ENCODE peak calls at places on chromosomes 12 and 14, in four cellular contexts. One of them, this sample, is unnamed. For H3K4me1, the result is how much of the 10 kb centered on the place peaks cover.

GRCh38 chr12:68334136-68334535 is 2.0 kb upstream of the MDM1 start:
- DNase-seq in CD8-positive, alpha-beta T cell: no peak
- DNase-seq in tibial artery: no peak
- DNase-seq in lower lobe of right lung: no peak
- DNase-seq in this sample: no peak

GRCh38 chr12:108803428-108804105 is 53.8 kb downstream of the SSH1 start:
- DNase-seq in CD8-positive, alpha-beta T cell: peak
- DNase-seq in lower lobe of right lung: peak
- DNase-seq in tibial artery: peak
- DNase-seq in this sample: peak

GRCh38 chr12:116323696-116324386 is 46.3 kb upstream of the MED13L start:
- DNase-seq in tibial artery: no peak
- DNase-seq in lower lobe of right lung: no peak
- DNase-seq in CD8-positive, alpha-beta T cell: no peak
- DNase-seq in this sample: no peak

GRCh38 chr12:102376781-102377180 is 103.6 kb downstream of the IGF1 start:
- DNase-seq in CD8-positive, alpha-beta T cell: no peak
- DNase-seq in lower lobe of right lung: no peak
- DNase-seq in tibial artery: no peak
- DNase-seq in this sample: no peak

GRCh38 chr12:65607271-65607880 is 216.9 kb upstream of the HMGA2 start:
- DNase-seq in tibial artery: no peak
- DNase-seq in lower lobe of right lung: no peak
- DNase-seq in CD8-positive, alpha-beta T cell: no peak
- DNase-seq in this sample: no peak

GRCh38 chr12:49231881-49232650 is 32.8 kb upstream of the TUBA1C start:
- DNase-seq in lower lobe of right lung: no peak
- DNase-seq in tibial artery: no peak
- DNase-seq in CD8-positive, alpha-beta T cell: no peak
- DNase-seq in this sample: no peak

GRCh38 chr14:86790408-86791364 is 1202.3 kb downstream of the GALC start:
- DNase-seq in lower lobe of right lung: no peak
- DNase-seq in CD8-positive, alpha-beta T cell: no peak
- DNase-seq in tibial artery: no peak
- DNase-seq in this sample: no peak

GRCh38 chr14:59407246-59407615 is 57.9 kb downstream of the GPR135 start:
- DNase-seq in lower lobe of right lung: no peak
- DNase-seq in CD8-positive, alpha-beta T cell: no peak
- DNase-seq in tibial artery: peak
- DNase-seq in this sample: peak

GRCh38 chr12:121797937-121798801 is 4.7 kb upstream of the RHOF start:
- DNase-seq in tibial artery: peak
- DNase-seq in CD8-positive, alpha-beta T cell: no peak
- DNase-seq in lower lobe of right lung: no peak
- DNase-seq in this sample: no peak

GRCh38 chr12:89051065-89051677 is 301.1 kb downstream of the DUSP6 start:
- DNase-seq in lower lobe of right lung: no peak
- DNase-seq in CD8-positive, alpha-beta T cell: no peak
- DNase-seq in tibial artery: no peak
- DNase-seq in this sample: peak

GRCh38 chr14:20690848-20691640 is 2.5 kb downstream of the ANG start:
- DNase-seq in CD8-positive, alpha-beta T cell: peak
- DNase-seq in lower lobe of right lung: no peak
- DNase-seq in tibial artery: peak
- DNase-seq in this sample: peak

GRCh38 chr12:112839386-112839972 is 47.9 kb downstream of the RPH3A start:
- DNase-seq in tibial artery: no peak
- DNase-seq in lower lobe of right lung: no peak
- DNase-seq in CD8-positive, alpha-beta T cell: no peak
- DNase-seq in this sample: peak

GRCh38 chr12:89179983-89180382 is 172.3 kb downstream of the DUSP6 start:
- DNase-seq in tibial artery: peak
- DNase-seq in lower lobe of right lung: no peak
- DNase-seq in CD8-positive, alpha-beta T cell: no peak
- DNase-seq in this sample: peak

GRCh38 chr14:94377866-94378470 is 10.4 kb downstream of the SERPINA1 start:
- DNase-seq in tibial artery: peak
- DNase-seq in CD8-positive, alpha-beta T cell: no peak
- DNase-seq in lower lobe of right lung: no peak
- DNase-seq in this sample: no peak

GRCh38 chr12:123050331-123050809 is 69.9 kb downstream of the ARL6IP4 start:
- DNase-seq in tibial artery: no peak
- DNase-seq in lower lobe of right lung: no peak
- DNase-seq in CD8-positive, alpha-beta T cell: no peak
- DNase-seq in this sample: peak

GRCh38 chr12:11540156-11540555 is 109.3 kb upstream of the ETV6 start:
- DNase-seq in lower lobe of right lung: no peak
- DNase-seq in CD8-positive, alpha-beta T cell: no peak
- DNase-seq in tibial artery: no peak
- DNase-seq in this sample: no peak

GRCh38 chr14:59583755-59584154 is 7.1 kb upstream of the CCDC175 start:
- DNase-seq in lower lobe of right lung: no peak
- DNase-seq in tibial artery: no peak
- DNase-seq in CD8-positive, alpha-beta T cell: no peak
- DNase-seq in this sample: no peak

GRCh38 chr12:57460457-57461325 is 1.1 kb downstream of the GLI1 start:
- DNase-seq in CD8-positive, alpha-beta T cell: no peak
- DNase-seq in lower lobe of right lung: no peak
- DNase-seq in tibial artery: no peak
- DNase-seq in this sample: no peak

GRCh38 chr12:127290251-127290650 is 976.7 kb upstream of the TMEM132C start:
- DNase-seq in tibial artery: no peak
- DNase-seq in lower lobe of right lung: no peak
- DNase-seq in CD8-positive, alpha-beta T cell: no peak
- DNase-seq in this sample: no peak

GRCh38 chr14:36281309-36281708 is 39.1 kb downstream of the MBIP start:
- DNase-seq in tibial artery: no peak
- DNase-seq in lower lobe of right lung: no peak
- DNase-seq in CD8-positive, alpha-beta T cell: no peak
- DNase-seq in this sample: no peak

GRCh38 chr14:88533203-88533602 is 21.6 kb downstream of the PTPN21 start:
- DNase-seq in CD8-positive, alpha-beta T cell: no peak
- DNase-seq in tibial artery: no peak
- DNase-seq in lower lobe of right lung: no peak
- DNase-seq in this sample: no peak

GRCh38 chr12:4447151-4447550 is 1.5 kb upstream of the FGF6 start:
- DNase-seq in lower lobe of right lung: no peak
- DNase-seq in CD8-positive, alpha-beta T cell: no peak
- DNase-seq in tibial artery: no peak
- DNase-seq in this sample: no peak

GRCh38 chr12:5889381-5890047 is 55.5 kb downstream of the ANO2 start:
- DNase-seq in tibial artery: no peak
- DNase-seq in lower lobe of right lung: no peak
- DNase-seq in CD8-positive, alpha-beta T cell: no peak
- DNase-seq in this sample: no peak

GRCh38 chr14:31457665-31458659 is 656 bp upstream of the DTD2 start:
- DNase-seq in tibial artery: no peak
- DNase-seq in CD8-positive, alpha-beta T cell: no peak
- DNase-seq in lower lobe of right lung: no peak
- DNase-seq in this sample: no peak

GRCh38 chr12:105234197-105234596 is 1.8 kb downstream of the APPL2 start:
- DNase-seq in lower lobe of right lung: no peak
- DNase-seq in tibial artery: no peak
- DNase-seq in CD8-positive, alpha-beta T cell: no peak
- DNase-seq in this sample: no peak

GRCh38 chr12:6237830-6238229 is 37.6 kb downstream of the CD9 start:
- DNase-seq in lower lobe of right lung: no peak
- DNase-seq in tibial artery: no peak
- DNase-seq in CD8-positive, alpha-beta T cell: no peak
- DNase-seq in this sample: no peak

GRCh38 chr14:24343795-24344660 is 4.2 kb upstream of the RIPK3 start:
- DNase-seq in CD8-positive, alpha-beta T cell: no peak
- DNase-seq in lower lobe of right lung: no peak
- DNase-seq in tibial artery: no peak
- DNase-seq in this sample: no peak

GRCh38 chr12:82479511-82479910 is 121.2 kb downstream of the METTL25 start:
- DNase-seq in lower lobe of right lung: no peak
- DNase-seq in tibial artery: no peak
- DNase-seq in CD8-positive, alpha-beta T cell: no peak
- DNase-seq in this sample: no peak

GRCh38 chr14:65434216-65434850 is 21.8 kb downstream of the FUT8 start:
- DNase-seq in CD8-positive, alpha-beta T cell: no peak
- DNase-seq in lower lobe of right lung: no peak
- DNase-seq in tibial artery: no peak
- DNase-seq in this sample: no peak

GRCh38 chr12:126582231-126582630 is 1517.0 kb downstream of the AACS start:
- DNase-seq in lower lobe of right lung: no peak
- DNase-seq in tibial artery: no peak
- DNase-seq in CD8-positive, alpha-beta T cell: no peak
- DNase-seq in this sample: no peak

GRCh38 chr14:100400115-100400514 is 77.0 kb downstream of the SLC25A47 start:
- DNase-seq in CD8-positive, alpha-beta T cell: no peak
- DNase-seq in tibial artery: no peak
- DNase-seq in lower lobe of right lung: no peak
- DNase-seq in this sample: no peak

GRCh38 chr12:98724384-98725155 is 79.5 kb downstream of the APAF1 start:
- DNase-seq in tibial artery: no peak
- DNase-seq in lower lobe of right lung: no peak
- DNase-seq in CD8-positive, alpha-beta T cell: no peak
- DNase-seq in this sample: no peak

GRCh38 chr14:41830679-41831078 is 224.0 kb downstream of the LRFN5 start:
- DNase-seq in CD8-positive, alpha-beta T cell: no peak
- DNase-seq in tibial artery: no peak
- DNase-seq in lower lobe of right lung: no peak
- DNase-seq in this sample: peak

GRCh38 chr12:122850695-122851350 is 15.6 kb downstream of the HIP1R start:
- DNase-seq in lower lobe of right lung: no peak
- DNase-seq in tibial artery: no peak
- DNase-seq in CD8-positive, alpha-beta T cell: no peak
- DNase-seq in this sample: no peak

GRCh38 chr12:47811070-47811391 is 8.7 kb downstream of the HDAC7 start:
- DNase-seq in tibial artery: no peak
- DNase-seq in lower lobe of right lung: no peak
- DNase-seq in CD8-positive, alpha-beta T cell: no peak
- DNase-seq in this sample: no peak

GRCh38 chr12:127515941-127516340 is 751.0 kb upstream of the TMEM132C start:
- DNase-seq in lower lobe of right lung: no peak
- DNase-seq in tibial artery: no peak
- DNase-seq in CD8-positive, alpha-beta T cell: no peak
- DNase-seq in this sample: no peak

GRCh38 chr14:94681300-94682060 is 69.3 kb downstream of the SERPINA3 start:
- DNase-seq in tibial artery: no peak
- DNase-seq in lower lobe of right lung: no peak
- DNase-seq in CD8-positive, alpha-beta T cell: no peak
- DNase-seq in this sample: no peak

GRCh38 chr14:69287096-69287991 is 27.4 kb downstream of the GALNT16 start:
- DNase-seq in tibial artery: no peak
- DNase-seq in lower lobe of right lung: no peak
- DNase-seq in CD8-positive, alpha-beta T cell: no peak
- DNase-seq in this sample: no peak
- TF ChIP-seq CTCF in tibial artery: no peak
- TF ChIP-seq CTCF in lower lobe of right lung: no peak
- TF ChIP-seq CTCF in CD8-positive, alpha-beta T cell: no peak
- TF ChIP-seq CTCF in this sample: peak

DNA sequence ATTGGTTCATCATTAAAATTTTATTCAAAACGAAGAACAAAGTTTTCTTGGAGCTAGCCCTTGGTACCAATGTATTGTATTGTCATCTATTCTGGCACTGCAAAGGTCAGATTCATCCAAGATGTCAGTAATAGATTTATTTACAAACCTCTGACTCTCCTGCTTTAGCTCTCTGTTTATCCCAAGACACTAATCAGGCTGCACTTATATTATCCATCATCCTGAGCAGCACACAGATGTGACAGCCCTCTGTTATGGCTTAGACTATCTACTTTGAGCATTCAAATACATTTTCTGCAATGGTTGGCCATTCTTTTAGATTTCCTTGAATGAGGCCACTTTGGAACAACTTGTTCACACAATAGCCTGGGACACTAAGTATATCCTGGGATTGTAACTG is 5.0 kb upstream of the PTPRR start:
- DNase-seq in tibial artery: no peak
- DNase-seq in CD8-positive, alpha-beta T cell: no peak
- DNase-seq in lower lobe of right lung: no peak
- DNase-seq in this sample: no peak
- H3K4me1 ChIP-seq in tibial artery: under half
- H3K4me1 ChIP-seq in CD8-positive, alpha-beta T cell: under half
- H3K4me1 ChIP-seq in lower lobe of right lung: under half
- H3K4me1 ChIP-seq in this sample: under half

GRCh38 chr14:76777721-76778120 is 16.5 kb downstream of the VASH1 start:
- DNase-seq in tibial artery: no peak
- DNase-seq in CD8-positive, alpha-beta T cell: peak
- DNase-seq in lower lobe of right lung: no peak
- DNase-seq in this sample: no peak

GRCh38 chr14:76774471-76775158 is 13.3 kb downstream of the VASH1 start:
- DNase-seq in CD8-positive, alpha-beta T cell: no peak
- DNase-seq in tibial artery: no peak
- DNase-seq in lower lobe of right lung: no peak
- DNase-seq in this sample: no peak

GRCh38 chr14:76775695-76776305 is 14.5 kb downstream of the VASH1 start:
- DNase-seq in CD8-positive, alpha-beta T cell: peak
- DNase-seq in lower lobe of right lung: no peak
- DNase-seq in tibial artery: no peak
- DNase-seq in this sample: no peak

GRCh38 chr14:76775159-76775694 is 14.0 kb downstream of the VASH1 start:
- DNase-seq in lower lobe of right lung: no peak
- DNase-seq in tibial artery: no peak
- DNase-seq in CD8-positive, alpha-beta T cell: peak
- DNase-seq in this sample: no peak

GRCh38 chr14:76776306-76777251 is 15.3 kb downstream of the VASH1 start:
- DNase-seq in lower lobe of right lung: no peak
- DNase-seq in tibial artery: no peak
- DNase-seq in CD8-positive, alpha-beta T cell: peak
- DNase-seq in this sample: no peak
- TF ChIP-seq CTCF in lower lobe of right lung: no peak
- TF ChIP-seq CTCF in tibial artery: no peak
- TF ChIP-seq CTCF in CD8-positive, alpha-beta T cell: no peak
- TF ChIP-seq CTCF in this sample: no peak

DNA sequence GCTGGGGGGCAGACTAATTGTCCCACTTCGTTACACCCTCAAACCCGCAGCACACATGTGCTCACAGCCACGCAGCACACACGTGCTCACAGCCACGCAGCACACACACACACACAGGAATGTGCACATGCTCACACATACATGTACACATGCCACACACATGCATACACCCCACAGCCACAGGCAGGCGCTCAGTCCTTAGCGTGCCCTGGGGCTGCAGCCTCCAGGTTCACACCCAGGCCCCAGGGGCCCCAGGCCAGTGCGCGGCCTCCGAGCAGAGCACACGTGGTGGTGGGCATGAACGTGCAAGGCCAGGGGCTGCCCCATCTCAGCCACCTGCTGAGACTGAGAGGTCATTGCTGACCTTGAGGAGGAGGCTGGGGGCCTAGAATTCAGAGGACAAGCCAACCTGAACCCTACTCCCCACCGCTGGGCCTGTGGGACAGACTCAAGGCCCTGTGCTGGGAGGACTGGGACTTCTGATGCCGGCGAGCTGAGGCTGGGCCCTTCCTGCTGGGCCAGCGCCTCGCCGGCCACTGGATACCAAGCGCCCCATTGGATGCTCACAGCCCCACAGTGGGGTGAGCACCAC is 15.7 kb downstream of the TRMT61A start:
- DNase-seq in CD8-positive, alpha-beta T cell: no peak
- DNase-seq in lower lobe of right lung: no peak
- DNase-seq in tibial artery: no peak
- DNase-seq in this sample: no peak
- H3K4me1 ChIP-seq in CD8-positive, alpha-beta T cell: under half
- H3K4me1 ChIP-seq in lower lobe of right lung: half or more
- H3K4me1 ChIP-seq in tibial artery: under half
- H3K4me1 ChIP-seq in this sample: under half